ENCODE peak calls at places on chromosome 21, in nine cellular contexts. P, B, F, M, U, N, H, T and Y are unnamed samples.

GRCh38 chr21:29825936-29826335 is 113.9 kb downstream of the GRIK1 start:
- DNase-seq in B (no peak), F (no peak), M (no peak), U (no peak), P (no peak), H (no peak), T (no peak), N (no peak), Y (no peak)

GRCh38 chr21:35179990-35180557 is 131.0 kb upstream of the RUNX1 start:
- DNase-seq in M (no peak), B (peak; percentile 94), U (no peak), P (peak; percentile 62), F (no peak), T (peak; percentile 95), N (no peak), H (no peak), Y (peak; percentile 78)

GRCh38 chr21:36589352-36589971 is 109.5 kb upstream of the SIM2 start:
- DNase-seq in F (peak; percentile 73), H (peak; percentile 83), T (no peak), U (peak; percentile 19), M (peak; percentile 42), P (peak; percentile 67), N (no peak), B (peak; percentile 27), Y (peak; percentile 13)

GRCh38 chr21:28181730-28182129 is 810.9 kb downstream of the LTN1 start:
- DNase-seq in F (no peak), M (no peak), T (no peak), P (no peak), H (no peak), N (no peak), B (no peak), U (no peak), Y (no peak)

GRCh38 chr21:27346041-27346448 is 379.2 kb upstream of the ADAMTS5 start:
- DNase-seq in H (no peak), F (no peak), B (peak; percentile 68), T (peak; percentile 20), N (no peak), U (no peak), P (peak; percentile 72), M (no peak), Y (peak; percentile 36)

GRCh38 chr21:32143222-32143939 is 135.5 kb downstream of the MIS18A start:
- DNase-seq in N (peak; percentile 17), P (peak; percentile 53), T (peak; percentile 4), M (no peak), H (no peak), B (peak; percentile 3), F (peak; percentile 67), U (peak; percentile 39), Y (peak; percentile 9)

GRCh38 chr21:37119421-37120218 is 46.6 kb downstream of the TTC3 start:
- DNase-seq in N (no peak), P (no peak), F (peak; percentile 76), M (peak; percentile 72), H (no peak), B (no peak), U (peak; percentile 67), T (peak; percentile 11), Y (no peak)

GRCh38 chr21:29624776-29625175 is 315.0 kb downstream of the GRIK1 start:
- DNase-seq in H (no peak), B (no peak), T (no peak), F (no peak), U (no peak), M (no peak), P (no peak), N (no peak), Y (no peak)

DNA sequence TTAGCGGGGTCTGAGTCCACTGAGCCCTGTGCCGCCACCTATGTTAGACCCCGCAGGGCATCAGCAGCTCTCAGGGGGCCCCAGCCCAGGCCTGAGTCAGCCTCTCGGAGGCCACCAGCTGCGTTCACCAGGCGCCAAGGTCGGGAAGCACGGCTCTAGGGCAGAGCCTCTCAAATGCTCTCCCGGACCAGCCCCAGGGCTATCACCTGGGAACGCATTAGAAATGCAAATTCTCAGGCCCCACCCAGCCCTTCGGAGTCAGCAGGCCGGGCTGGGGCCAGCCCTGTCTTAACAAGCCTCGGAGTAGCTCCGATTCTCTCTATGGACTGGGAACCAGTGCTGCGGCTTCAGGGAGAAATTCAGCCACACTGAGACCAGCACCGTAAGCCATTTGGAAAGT is 37.2 kb upstream of the TSPEAR start:
- DNase-seq in H (no peak), N (no peak), P (no peak), U (no peak), T (no peak), M (peak; percentile 94), F (peak; percentile 93), B (no peak), Y (no peak)
- H3K9ac ChIP-seq in H (no peak overlapping the region), N (no peak overlapping the region), P (no peak overlapping the region), U (no peak overlapping the region), T (no peak overlapping the region), M (peak overlapping the region; percentile 70), F (no peak overlapping the region), B (no peak overlapping the region), Y (no peak overlapping the region)

DNA sequence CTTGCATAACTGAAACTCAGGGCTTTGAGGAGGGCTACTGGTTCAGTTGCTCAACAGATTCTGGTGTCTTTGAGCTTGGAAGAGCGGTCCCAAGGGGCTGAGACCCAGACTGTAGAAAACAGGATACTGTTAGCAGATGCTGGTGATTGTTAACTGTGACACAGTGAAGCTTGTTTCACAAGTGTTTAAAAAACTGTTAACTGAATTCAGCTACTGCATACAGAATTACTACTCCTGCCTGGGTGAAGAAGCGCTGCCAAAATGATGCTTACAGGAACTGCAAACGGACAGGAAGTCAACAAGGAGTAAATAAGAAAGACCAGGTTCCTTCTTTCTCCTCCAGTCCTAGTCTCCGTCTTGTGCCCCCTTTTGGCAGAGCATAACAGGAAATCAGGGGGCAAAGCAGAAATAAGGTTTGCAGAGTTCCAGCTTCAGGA is 195.3 kb upstream of the USP25 start:
- DNase-seq in H (no peak), U (no peak), B (no peak), M (no peak), T (no peak), N (no peak), P (no peak), F (no peak), Y (no peak)
- H3K9ac ChIP-seq in H (no peak overlapping the region), U (no peak overlapping the region), B (no peak overlapping the region), M (no peak overlapping the region), T (no peak overlapping the region), N (no peak overlapping the region), P (no peak overlapping the region), F (no peak overlapping the region), Y (no peak overlapping the region)

DNA sequence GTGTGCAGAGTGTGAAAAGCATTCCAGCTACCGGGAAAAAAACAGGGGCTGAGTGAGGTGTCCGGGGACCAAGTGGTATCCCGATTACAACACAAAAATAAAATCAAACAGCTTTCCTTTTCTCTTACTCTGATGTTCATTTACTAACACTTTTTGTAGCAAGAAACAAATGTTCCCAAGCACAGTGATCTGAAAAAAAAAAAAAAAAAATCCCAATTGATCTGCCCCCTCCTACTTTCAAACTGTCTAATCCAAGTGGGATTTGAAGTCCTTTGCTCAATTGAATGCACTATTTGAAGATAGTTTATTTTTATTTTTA is 1.3 kb downstream of the BACE2 start:
- DNase-seq in N (no peak), H (no peak), B (no peak), M (no peak), F (no peak), U (no peak), T (no peak), P (no peak), Y (no peak)
- H3K9ac ChIP-seq in N (no peak overlapping the region), H (no peak overlapping the region), B (peak overlapping the region; percentile 42), M (peak overlapping the region; percentile 60), F (peak overlapping the region; percentile 22), U (no peak overlapping the region), T (peak overlapping the region; percentile 83), P (peak overlapping the region; percentile 67), Y (no peak overlapping the region)

GRCh38 chr21:45261093-45261492 is 26.6 kb downstream of the POFUT2 start:
- DNase-seq in F (no peak), N (no peak), P (no peak), T (no peak), U (no peak), H (no peak), B (no peak), M (no peak), Y (no peak)

GRCh38 chr21:45260191-45260795 is 27.4 kb downstream of the POFUT2 start:
- DNase-seq in N (no peak), P (no peak), U (no peak), T (no peak), F (peak; percentile 30), M (no peak), H (no peak), B (no peak), Y (no peak)

GRCh38 chr21:45263534-45263933 is 24.2 kb downstream of the POFUT2 start:
- DNase-seq in P (no peak), T (no peak), F (no peak), U (no peak), B (no peak), M (no peak), N (no peak), H (no peak), Y (no peak)

GRCh38 chr21:45262616-45263015 is 25.1 kb downstream of the POFUT2 start:
- DNase-seq in N (no peak), F (peak; percentile 34), M (no peak), T (no peak), H (no peak), B (no peak), U (no peak), P (no peak), Y (no peak)

GRCh38 chr21:45262041-45262581 is 25.6 kb downstream of the POFUT2 start:
- DNase-seq in U (no peak), T (no peak), P (no peak), F (no peak), H (no peak), M (no peak), B (no peak), N (no peak), Y (no peak)
- H3K9ac ChIP-seq in U (no peak overlapping the region), T (no peak overlapping the region), P (no peak overlapping the region), F (no peak overlapping the region), H (no peak overlapping the region), M (no peak overlapping the region), B (no peak overlapping the region), N (no peak overlapping the region), Y (no peak overlapping the region)

GRCh38 chr21:25562660-25563059 is 44.6 kb downstream of the MRPL39 start:
- DNase-seq in B (no peak), P (peak; percentile 3), T (no peak), N (no peak), M (no peak), U (no peak), F (no peak), H (no peak), Y (no peak)
- H3K9ac ChIP-seq in B (peak overlapping the region; percentile 82), P (peak overlapping the region; percentile 80), T (peak overlapping the region; percentile 87), N (no peak overlapping the region), M (no peak overlapping the region), U (no peak overlapping the region), F (no peak overlapping the region), H (peak overlapping the region; percentile 57), Y (peak overlapping the region; percentile 79)

DNA sequence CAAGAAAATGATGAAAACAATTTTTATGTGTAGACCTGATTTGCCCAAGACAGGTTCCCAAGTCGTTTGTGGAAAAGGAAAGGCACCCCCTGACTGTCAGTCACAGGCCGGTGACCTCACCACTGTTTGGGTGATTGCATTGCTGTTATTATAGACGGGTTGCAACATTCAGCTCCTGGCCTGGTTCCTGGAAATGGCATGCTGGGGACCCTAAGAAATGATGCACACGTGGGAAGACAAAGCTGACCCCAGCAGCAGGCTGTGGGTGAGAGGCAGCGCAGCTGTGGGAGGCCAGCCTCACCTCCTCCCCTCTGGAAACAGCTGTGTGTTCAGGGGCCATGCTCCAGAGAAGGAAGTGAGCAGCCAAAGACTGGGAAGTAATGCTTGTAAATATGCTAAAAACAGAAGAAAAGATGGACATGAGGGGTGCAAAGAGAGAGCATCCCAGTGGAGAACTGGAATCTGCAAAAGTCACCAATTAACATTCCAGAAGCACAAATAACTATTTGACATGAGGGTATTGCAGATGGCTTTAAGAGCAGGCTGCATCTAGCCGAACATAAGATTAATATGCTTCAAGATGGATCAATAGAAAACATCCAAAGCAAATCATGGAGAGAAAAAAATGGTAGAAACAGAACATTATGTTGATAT is 23.4 kb upstream of the ABCG1 start:
- DNase-seq in F (no peak), P (peak; percentile 32), M (no peak), T (no peak), N (no peak), U (no peak), H (no peak), B (peak; percentile 55), Y (no peak)
- H3K9ac ChIP-seq in F (no peak overlapping the region), P (no peak overlapping the region), M (no peak overlapping the region), T (no peak overlapping the region), N (no peak overlapping the region), U (no peak overlapping the region), H (no peak overlapping the region), B (no peak overlapping the region), Y (no peak overlapping the region)